ENCODE peak calls at places on chromosomes 6 and 20, in five cellular contexts. Q is AG04450, V is left ventricle myocardium inferior, O is tibial artery, N is bronchial epithelial cell. F is an unnamed sample.

GRCh38 chr6:39084506-39084905 is 30.5 kb downstream of the SAYSD1 start:
- DNase-seq in Q (no peak), V (peak; percentile 41), O (peak; percentile 78), N (no peak), F (no peak)

GRCh38 chr6:112311950-112312547 is 35.1 kb upstream of the RFPL4B start:
- DNase-seq in Q (no peak), V (no peak), O (no peak), N (peak; percentile 13), F (no peak)

GRCh38 chr20:3727333-3728035 is 5.0 kb upstream of the HSPA12B start:
- DNase-seq in Q (no peak), V (no peak), O (no peak), N (no peak), F (peak; percentile 41)

GRCh38 chr6:132527791-132528190 is 10.3 kb upstream of the TAAR9 start:
- DNase-seq in Q (no peak), V (no peak), O (no peak), N (peak; percentile 48), F (no peak)

GRCh38 chr20:50675671-50676376 is 15.5 kb downstream of the RIPOR3 start:
- DNase-seq in Q (no peak), V (no peak), O (no peak), N (no peak), F (no peak)

GRCh38 chr20:48015943-48016723 is 230.9 kb upstream of the SULF2 start:
- DNase-seq in Q (no peak), V (no peak), O (no peak), N (no peak), F (no peak)

GRCh38 chr6:159595173-159595572 is 97.9 kb downstream of the SOD2 start:
- DNase-seq in Q (no peak), V (no peak), O (no peak), N (peak; percentile 87), F (no peak)

GRCh38 chr6:72746276-72746675 is 124.4 kb downstream of the KCNQ5 start:
- DNase-seq in Q (no peak), V (no peak), O (no peak), N (peak; percentile 91), F (no peak)

GRCh38 chr6:8335371-8335770 is 100.0 kb downstream of the SLC35B3 start:
- DNase-seq in Q (no peak), V (no peak), O (no peak), N (peak; percentile 23), F (no peak)

GRCh38 chr6:156562019-156562418 is 215.2 kb upstream of the ARID1B start:
- DNase-seq in Q (no peak), V (no peak), O (no peak), N (no peak), F (no peak)

GRCh38 chr20:40711078-40711477 is 22.0 kb upstream of the MAFB start:
- DNase-seq in Q (no peak), V (no peak), O (no peak), N (no peak), F (no peak)

GRCh38 chr6:32855467-32856174 is 1.6 kb downstream of the PSMB9 start:
- DNase-seq in Q (no peak), V (no peak), O (no peak), N (no peak), F (no peak)

GRCh38 chr6:82178084-82178758 is 69.3 kb downstream of the IBTK start:
- DNase-seq in Q (no peak), V (no peak), O (no peak), N (peak; percentile 38), F (no peak)

GRCh38 chr6:4873928-4874327 is 97.7 kb downstream of the CDYL start:
- DNase-seq in Q (no peak), V (no peak), O (no peak), N (no peak), F (no peak)

GRCh38 chr6:13765570-13765969 is 48.8 kb downstream of the MCUR1 start:
- DNase-seq in Q (no peak), V (no peak), O (no peak), N (peak; percentile 46), F (no peak)

GRCh38 chr6:108693406-108694154 is 132.9 kb downstream of the FOXO3 start:
- DNase-seq in Q (no peak), V (no peak), O (no peak), N (no peak), F (no peak)

GRCh38 chr6:162973975-162974374 is 246.2 kb downstream of the PACRG start:
- DNase-seq in Q (no peak), V (no peak), O (no peak), N (no peak), F (no peak)

GRCh38 chr6:12578097-12578496 is 138.5 kb upstream of the PHACTR1 start:
- DNase-seq in Q (no peak), V (no peak), O (no peak), N (peak; percentile 60), F (no peak)

GRCh38 chr6:6901205-6901719 is 206.5 kb upstream of the RREB1 start:
- DNase-seq in Q (no peak), V (no peak), O (no peak), N (no peak), F (no peak)
- TF ChIP-seq CTCF in Q (no peak), V (no peak), O (no peak), N (no peak), F (no peak)

GRCh38 chr6:144352310-144352709 is 67.2 kb downstream of the UTRN start:
- DNase-seq in Q (no peak), V (no peak), O (no peak), N (no peak), F (no peak)

GRCh38 chr6:144351741-144352140 is 66.6 kb downstream of the UTRN start:
- DNase-seq in Q (no peak), V (no peak), O (no peak), N (no peak), F (no peak)

GRCh38 chr6:144349690-144350132 is 64.6 kb downstream of the UTRN start:
- DNase-seq in Q (no peak), V (no peak), O (no peak), N (peak; percentile 76), F (no peak)

GRCh38 chr6:144350176-144350575 is 65.0 kb downstream of the UTRN start:
- DNase-seq in Q (no peak), V (no peak), O (no peak), N (no peak), F (no peak)

DNA sequence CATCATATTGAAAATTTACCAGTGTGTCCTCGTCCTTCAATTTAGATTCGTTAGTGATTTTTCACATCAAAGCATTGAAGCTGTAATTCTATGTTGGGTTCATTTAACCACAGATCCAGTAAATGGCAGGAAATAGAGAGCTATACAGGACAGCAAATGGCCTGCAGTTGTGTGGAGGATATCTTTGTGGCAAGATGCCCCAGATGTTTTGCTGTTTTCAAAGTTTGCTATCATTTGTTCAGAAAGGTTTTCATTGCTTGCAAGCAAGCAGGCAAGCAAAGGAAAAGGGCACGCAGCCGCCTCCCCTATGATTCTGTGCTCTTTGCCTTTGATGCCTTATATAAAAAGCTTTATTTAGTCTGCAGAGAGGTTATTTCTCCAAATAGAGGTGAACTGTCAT is 66.2 kb downstream of the UTRN start:
- DNase-seq in Q (no peak), V (no peak), O (no peak), N (no peak), F (no peak)
- H3K4me3 ChIP-seq in Q (no peak overlapping the region), V (peak overlapping the region; percentile 24), O (no peak overlapping the region), N (no peak overlapping the region), F (no peak overlapping the region)

GRCh38 chr20:23032056-23032455 is 3.1 kb upstream of the SSTR4 start:
- DNase-seq in Q (no peak), V (no peak), O (no peak), N (no peak), F (no peak)

GRCh38 chr20:23033918-23034317 is 1.2 kb upstream of the SSTR4 start:
- DNase-seq in Q (no peak), V (no peak), O (no peak), N (no peak), F (no peak)

GRCh38 chr20:23034721-23035671 is at the start of gene SSTR4:
- DNase-seq in Q (no peak), V (no peak), O (no peak), N (no peak), F (peak; percentile 61)

GRCh38 chr20:23031346-23031745 is 3.8 kb upstream of the SSTR4 start:
- DNase-seq in Q (no peak), V (no peak), O (no peak), N (no peak), F (no peak)

GRCh38 chr20:23032679-23033078 is 2.4 kb upstream of the SSTR4 start:
- DNase-seq in Q (no peak), V (no peak), O (no peak), N (no peak), F (no peak)
- H3K27me3 ChIP-seq in Q (peaks cover 5% of the 10 kb centered on the region), V (peaks cover 76% of the 10 kb centered on the region), O (peaks cover 26% of the 10 kb centered on the region), N (peaks cover 14% of the 10 kb centered on the region), F (peaks cover 48% of the 10 kb centered on the region)

GRCh38 chr6:53794073-53794719 is 609 bp upstream of the LRRC1 start:
- DNase-seq in Q (peak; percentile 86), V (peak; percentile 66), O (peak; percentile 87), N (peak; percentile 63), F (peak; percentile 86)
- TF ChIP-seq CTCF in Q (peak; percentile 51), V (peak; percentile 62), O (peak; percentile 78), N (peak; percentile 32), F (peak; percentile 57)

GRCh38 chr6:168935628-168936010 is 318.0 kb downstream of the THBS2 start:
- DNase-seq in Q (no peak), V (no peak), O (no peak), N (no peak), F (no peak)
- H3K4me3 ChIP-seq in Q (no peak overlapping the region), V (no peak overlapping the region), O (no peak overlapping the region), N (no peak overlapping the region), F (no peak overlapping the region)